ENCODE peak calls at places on chromosome X, in eight cellular contexts. X, Z, M, D, G, Y, R and N are unnamed samples.

GRCh38 chrX:40166582-40166981 is 68.8 kb upstream of the BCOR start:
- DNase-seq in X (no peak), Z (no peak), M (no peak), D (peak), G (no peak), Y (no peak), R (peak), N (peak)

GRCh38 chrX:139290310-139290709 is 240.2 kb upstream of the F9 start:
- DNase-seq in X (no peak), Z (no peak), M (no peak), D (peak), G (no peak), Y (no peak), R (no peak), N (no peak)

GRCh38 chrX:118552501-118552900 is 56.9 kb downstream of the DOCK11 start:
- DNase-seq in X (no peak), Z (no peak), M (peak), D (peak), G (no peak), Y (no peak), R (no peak), N (no peak)

GRCh38 chrX:84453351-84454246 is 48.7 kb downstream of the HDX start:
- DNase-seq in X (no peak), Z (no peak), M (no peak), D (no peak), G (no peak), Y (no peak), R (no peak), N (no peak)

GRCh38 chrX:106928227-106928626 is 8.0 kb downstream of the CLDN2 start:
- DNase-seq in X (no peak), Z (no peak), M (no peak), D (no peak), G (no peak), Y (no peak), R (no peak), N (no peak)

GRCh38 chrX:143615851-143616250 is 20.1 kb downstream of the SLITRK4 start:
- DNase-seq in X (no peak), Z (no peak), M (no peak), D (peak), G (no peak), Y (no peak), R (no peak), N (no peak)

GRCh38 chrX:11666180-11666579 is 460 bp upstream of the ARHGAP6 start:
- DNase-seq in X (no peak), Z (no peak), M (no peak), D (peak), G (no peak), Y (no peak), R (peak), N (no peak)

GRCh38 chrX:102155806-102156179 is at the start of gene BEX5:
- DNase-seq in X (no peak), Z (no peak), M (peak), D (peak), G (no peak), Y (no peak), R (peak), N (no peak)

GRCh38 chrX:129540068-129540653 is at the start of gene OCRL:
- DNase-seq in X (peak), Z (peak), M (peak), D (peak), G (peak), Y (peak), R (peak), N (peak)

GRCh38 chrX:98379134-98379533 is 1495.4 kb downstream of the RPA4 start:
- DNase-seq in X (no peak), Z (no peak), M (no peak), D (no peak), G (no peak), Y (no peak), R (no peak), N (no peak)

GRCh38 chrX:39445336-39445735 is 644.1 kb downstream of the MID1IP1 start:
- DNase-seq in X (no peak), Z (no peak), M (peak), D (no peak), G (no peak), Y (peak), R (no peak), N (no peak)

GRCh38 chrX:10636851-10637250 is 16.5 kb upstream of the MID1 start:
- DNase-seq in X (no peak), Z (no peak), M (no peak), D (no peak), G (no peak), Y (no peak), R (no peak), N (no peak)

GRCh38 chrX:23621621-23622265 is 45.5 kb upstream of the PRDX4 start:
- DNase-seq in X (no peak), Z (no peak), M (no peak), D (no peak), G (no peak), Y (no peak), R (no peak), N (no peak)

GRCh38 chrX:23631136-23631535 is 36.2 kb upstream of the PRDX4 start:
- DNase-seq in X (no peak), Z (no peak), M (no peak), D (no peak), G (no peak), Y (no peak), R (no peak), N (no peak)

GRCh38 chrX:23623797-23624196 is 43.5 kb upstream of the PRDX4 start:
- DNase-seq in X (no peak), Z (no peak), M (no peak), D (no peak), G (no peak), Y (no peak), R (no peak), N (no peak)

GRCh38 chrX:23626651-23627050 is 40.6 kb upstream of the PRDX4 start:
- DNase-seq in X (no peak), Z (no peak), M (no peak), D (no peak), G (no peak), Y (no peak), R (no peak), N (no peak)
- TF ChIP-seq CTCF in X (no peak), Z (no peak), M (no peak), D (peak), G (no peak), Y (no peak), R (no peak), N (no peak)

GRCh38 chrX:108736509-108737479 is at the start of gene IRS4:
- DNase-seq in X (no peak), Z (no peak), M (peak), D (no peak), G (no peak), Y (no peak), R (peak), N (no peak)
- TF ChIP-seq CTCF in X (no peak), Z (no peak), M (no peak), D (no peak), G (no peak), Y (no peak), R (no peak), N (no peak)

GRCh38 chrX:1330605-1331004 is 6.0 kb upstream of the IL3RA start:
- DNase-seq in X (no peak), Z (no peak), M (no peak), D (no peak), G (no peak), Y (no peak), R (no peak), N (no peak)
- TF ChIP-seq CTCF in X (no peak), Z (no peak), M (no peak), D (no peak), G (no peak), Y (no peak), R (no peak), N (no peak)

GRCh38 chrX:31423575-31424284 is 351.9 kb upstream of the FTHL17 start:
- DNase-seq in X (peak), Z (peak), M (peak), D (peak), G (no peak), Y (no peak), R (peak), N (no peak)
- TF ChIP-seq CTCF in X (no peak), Z (peak), M (peak), D (peak), G (no peak), Y (no peak), R (peak), N (peak)

DNA sequence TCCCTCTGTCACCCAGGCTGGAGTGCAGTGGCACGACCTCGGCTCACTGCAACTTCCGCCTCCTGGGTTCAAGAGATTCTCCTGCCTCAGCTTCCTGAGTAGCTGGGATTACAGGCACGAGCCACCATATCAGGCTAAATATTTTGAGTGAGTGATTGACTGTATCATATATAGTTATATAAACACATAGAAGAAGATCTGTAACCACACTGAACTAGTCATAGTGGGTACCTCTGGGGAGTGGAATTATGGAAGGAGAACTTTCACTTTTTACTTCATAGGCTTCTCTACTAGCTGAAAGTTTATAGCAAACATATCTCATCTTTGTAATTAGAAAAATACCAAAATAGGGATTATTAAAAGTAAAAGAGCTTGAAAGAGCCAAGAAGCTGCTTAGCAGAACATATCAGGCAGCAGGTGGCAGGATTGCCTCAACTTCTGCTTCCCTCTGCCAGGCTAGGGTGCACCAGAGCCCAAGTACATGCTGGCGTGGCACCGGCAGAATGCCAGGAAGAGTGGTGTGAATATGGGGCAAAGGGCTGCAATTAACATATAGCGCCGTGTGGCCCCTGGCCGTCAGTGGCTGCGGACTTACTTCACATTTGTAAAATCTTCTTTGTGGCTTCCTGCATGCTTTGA is 39.5 kb upstream of the CD40LG start:
- DNase-seq in X (no peak), Z (peak), M (peak), D (peak), G (no peak), Y (no peak), R (no peak), N (no peak)
- TF ChIP-seq CTCF in X (no peak), Z (peak), M (no peak), D (peak), G (peak), Y (no peak), R (peak), N (peak)

GRCh38 chrX:49209434-49210251 is 9.7 kb upstream of the SYP start:
- DNase-seq in X (no peak), Z (no peak), M (no peak), D (no peak), G (no peak), Y (no peak), R (no peak), N (no peak)
- TF ChIP-seq CTCF in X (no peak), Z (no peak), M (no peak), D (no peak), G (no peak), Y (no peak), R (no peak), N (no peak)

GRCh38 chrX:110989447-110989846 is 106.5 kb upstream of the PAK3 start:
- DNase-seq in X (no peak), Z (no peak), M (no peak), D (no peak), G (no peak), Y (no peak), R (no peak), N (no peak)

GRCh38 chrX:110983024-110983423 is 113.0 kb upstream of the PAK3 start:
- DNase-seq in X (no peak), Z (no peak), M (no peak), D (no peak), G (no peak), Y (no peak), R (no peak), N (no peak)

GRCh38 chrX:110985470-110985869 is 110.5 kb upstream of the PAK3 start:
- DNase-seq in X (no peak), Z (no peak), M (no peak), D (no peak), G (no peak), Y (no peak), R (no peak), N (no peak)

GRCh38 chrX:110989869-110990268 is 106.1 kb upstream of the PAK3 start:
- DNase-seq in X (no peak), Z (no peak), M (no peak), D (no peak), G (no peak), Y (no peak), R (no peak), N (no peak)

GRCh38 chrX:110987292-110987691 is 108.7 kb upstream of the PAK3 start:
- DNase-seq in X (no peak), Z (no peak), M (no peak), D (no peak), G (no peak), Y (no peak), R (no peak), N (no peak)
- TF ChIP-seq CTCF in X (no peak), Z (no peak), M (no peak), D (peak), G (no peak), Y (no peak), R (peak), N (no peak)